ENCODE peak calls at places on chromosome X, in eight cellular contexts. F is left lung, R is aorta, D is neuronal stem cell, T is SJSA1, M is osteoblast, S is sigmoid colon, A is transverse colon. P is an unnamed sample.

GRCh38 chrX:37986893-37987292 is 19.5 kb upstream of the SYTL5 start:
- DNase-seq in S (no peak), F (no peak), M (no peak), A (no peak), T (no peak), D (no peak), R (no peak), P (no peak)

GRCh38 chrX:2401201-2401589 is 99.6 kb downstream of the DHRSX start:
- DNase-seq in F (no peak), D (peak), A (no peak), R (no peak), S (no peak), T (no peak), M (no peak), P (no peak)

GRCh38 chrX:40100141-40100536 is 2.4 kb upstream of the BCOR start:
- DNase-seq in A (peak), S (no peak), M (peak), R (no peak), F (no peak), D (no peak), T (no peak), P (peak)

GRCh38 chrX:95040104-95040503 is 1366.1 kb downstream of the FAM133A start:
- DNase-seq in S (no peak), M (no peak), F (no peak), T (no peak), D (no peak), R (no peak), A (no peak), P (no peak)

GRCh38 chrX:40068048-40068447 is 29.7 kb downstream of the BCOR start:
- DNase-seq in A (no peak), M (no peak), R (no peak), F (no peak), D (no peak), S (no peak), T (no peak), P (no peak)

GRCh38 chrX:110318664-110318968 is 731 bp upstream of the AMMECR1 start:
- DNase-seq in S (no peak), T (no peak), M (no peak), A (no peak), F (no peak), D (no peak), R (no peak), P (no peak)

GRCh38 chrX:50736651-50737050 is 77.3 kb downstream of the SHROOM4 start:
- DNase-seq in D (no peak), S (no peak), F (no peak), M (no peak), T (no peak), R (no peak), A (no peak), P (no peak)

GRCh38 chrX:84933956-84934556 is 69.6 kb upstream of the APOOL start:
- DNase-seq in R (no peak), S (no peak), F (no peak), A (no peak), D (no peak), T (no peak), M (no peak), P (no peak)

GRCh38 chrX:120755066-120755846 is 120.4 kb downstream of the CT47B1 start:
- DNase-seq in A (peak), M (no peak), R (no peak), S (no peak), F (no peak), D (no peak), T (no peak), P (no peak)

GRCh38 chrX:63930140-63930539 is 145.1 kb upstream of the ARHGEF9 start:
- DNase-seq in F (no peak), S (no peak), M (no peak), R (no peak), D (peak), T (no peak), A (no peak), P (no peak)

GRCh38 chrX:101287402-101287801 is 3.7 kb downstream of the TAF7L start:
- DNase-seq in F (no peak), R (no peak), S (no peak), D (peak), M (peak), A (no peak), T (no peak), P (no peak)

GRCh38 chrX:74521961-74522833 is 92.2 kb downstream of the RLIM start:
- DNase-seq in D (no peak), M (no peak), A (no peak), R (no peak), S (peak), F (no peak), T (no peak), P (peak)

GRCh38 chrX:9456250-9457074 is 8.4 kb upstream of the TBL1X start:
- DNase-seq in A (no peak), T (no peak), M (no peak), S (no peak), F (no peak), R (no peak), D (no peak), P (no peak)

GRCh38 chrX:154327026-154327820 is 31.6 kb downstream of the TKTL1 start:
- DNase-seq in T (no peak), A (peak), M (peak), R (no peak), D (no peak), F (no peak), S (no peak), P (no peak)

GRCh38 chrX:42725196-42725595 is 52.8 kb downstream of the PPP1R2C start:
- DNase-seq in A (no peak), T (no peak), M (no peak), D (no peak), R (no peak), F (no peak), S (no peak), P (no peak)

GRCh38 chrX:650801-651200 is 20.2 kb downstream of the SHOX start:
- DNase-seq in M (peak), A (no peak), R (no peak), F (no peak), D (no peak), S (no peak), T (no peak), P (no peak)

GRCh38 chrX:154505726-154506125 is 10.3 kb downstream of the FAM3A start:
- DNase-seq in A (no peak), M (peak), T (no peak), F (no peak), R (no peak), S (no peak), D (no peak), P (no peak)

GRCh38 chrX:397575-397974 is 10.9 kb upstream of the PPP2R3B start:
- DNase-seq in F (no peak), T (no peak), D (peak), M (peak), S (no peak), R (no peak), A (no peak), P (peak)

GRCh38 chrX:115576676-115577075 is 15.7 kb downstream of the PLS3 start:
- DNase-seq in D (no peak), A (no peak), T (no peak), F (no peak), S (no peak), M (no peak), R (no peak), P (no peak)

GRCh38 chrX:129650183-129650689 is 4.5 kb downstream of the APLN start:
- DNase-seq in S (no peak), R (no peak), F (no peak), A (no peak), M (peak), T (no peak), D (no peak), P (no peak)

GRCh38 chrX:51893931-51894696 is 691 bp downstream of the MAGED1 start:
- DNase-seq in D (peak), M (no peak), A (no peak), R (peak), F (no peak), T (no peak), S (peak), P (peak)

GRCh38 chrX:70664726-70665125 is 220.1 kb downstream of the DLG3 start:
- DNase-seq in R (no peak), S (no peak), M (peak), A (no peak), T (no peak), D (peak), F (no peak), P (no peak)

GRCh38 chrX:132614297-132614696 is 125.5 kb upstream of the MBNL3 start:
- DNase-seq in S (no peak), R (no peak), D (no peak), F (no peak), A (no peak), T (no peak), M (no peak), P (no peak)

GRCh38 chrX:54808109-54808604 is 612 bp downstream of the MAGED2 start:
- DNase-seq in A (peak), S (peak), M (peak), R (peak), D (peak), F (peak), T (peak), P (peak)

GRCh38 chrX:3175659-3176438 is 134.6 kb downstream of the ARSF start:
- DNase-seq in F (no peak), T (no peak), D (no peak), R (no peak), M (peak), A (no peak), S (no peak), P (no peak)

GRCh38 chrX:24426340-24426913 is 38.7 kb upstream of the PDK3 start:
- DNase-seq in A (no peak), F (no peak), S (no peak), T (no peak), M (no peak), D (no peak), R (no peak), P (no peak)
- H3K27ac ChIP-seq in A (peak), F (no peak), S (peak), T (no peak), M (no peak), D (no peak), R (no peak), P (no peak)

GRCh38 chrX:19097553-19097952 is 24.7 kb downstream of the ADGRG2 start:
- DNase-seq in A (no peak), M (no peak), R (no peak), T (no peak), F (no peak), D (no peak), S (no peak), P (no peak)

GRCh38 chrX:19089555-19090040 is 32.7 kb downstream of the ADGRG2 start:
- DNase-seq in T (no peak), R (no peak), D (no peak), F (no peak), S (no peak), A (no peak), M (no peak), P (no peak)

GRCh38 chrX:19091596-19091995 is 30.7 kb downstream of the ADGRG2 start:
- DNase-seq in A (no peak), M (no peak), T (no peak), F (no peak), R (no peak), S (no peak), D (no peak), P (no peak)

GRCh38 chrX:19094654-19095053 is 27.6 kb downstream of the ADGRG2 start:
- DNase-seq in R (no peak), M (no peak), D (no peak), S (no peak), T (no peak), A (no peak), F (no peak), P (peak)
- H3K27ac ChIP-seq in R (no peak), M (no peak), D (no peak), S (no peak), T (no peak), A (no peak), F (no peak), P (no peak)

GRCh38 chrX:33161829-33162228 is 49.5 kb downstream of the DMD start:
- DNase-seq in D (no peak), M (no peak), R (no peak), F (no peak), T (no peak), S (no peak), A (no peak), P (no peak)

GRCh38 chrX:33160273-33160672 is 51.1 kb downstream of the DMD start:
- DNase-seq in A (no peak), M (no peak), D (no peak), R (no peak), T (no peak), S (no peak), F (no peak), P (no peak)

DNA sequence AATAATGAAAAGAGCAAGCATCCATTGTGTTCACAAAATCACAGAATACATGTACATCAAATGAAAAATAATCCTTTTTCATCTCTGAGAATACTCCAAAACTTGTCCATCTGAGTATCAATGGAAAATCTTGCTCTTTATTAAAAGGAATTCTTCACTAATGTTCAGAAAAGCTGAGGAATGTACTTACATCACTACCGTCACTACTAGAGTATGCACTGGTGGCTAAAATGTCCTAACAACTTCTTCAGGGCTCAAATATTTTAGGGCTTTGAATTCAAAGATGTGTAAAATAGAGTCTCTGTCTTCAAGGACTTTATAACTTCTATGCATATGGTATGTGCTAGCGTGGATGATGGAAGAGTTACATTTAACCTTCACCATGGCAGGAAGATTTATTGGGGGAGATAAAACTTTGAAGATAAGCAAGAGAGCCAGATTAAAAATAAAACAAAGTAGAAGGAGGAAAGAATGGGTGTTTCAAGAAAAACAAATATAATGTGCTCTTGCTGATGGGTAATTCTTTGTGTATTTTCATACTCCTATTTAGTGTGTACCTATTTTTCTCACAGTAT is 55.1 kb downstream of the DMD start:
- DNase-seq in R (no peak), M (no peak), A (no peak), D (no peak), F (no peak), S (no peak), T (no peak), P (no peak)
- H3K27ac ChIP-seq in R (no peak), M (no peak), A (no peak), D (no peak), F (no peak), S (no peak), T (no peak), P (no peak)

GRCh38 chrX:23504895-23505294 is 162.4 kb upstream of the PRDX4 start:
- DNase-seq in D (no peak), F (no peak), T (no peak), M (no peak), S (no peak), A (no peak), R (no peak), P (no peak)
- H3K27ac ChIP-seq in D (no peak), F (no peak), T (no peak), M (no peak), S (no peak), A (no peak), R (no peak), P (peak)

GRCh38 chrX:47204970-47205369 is 11.3 kb downstream of the UBA1 start:
- DNase-seq in D (no peak), R (no peak), T (no peak), M (peak), S (no peak), F (no peak), A (no peak), P (no peak)
- H3K27ac ChIP-seq in D (no peak), R (no peak), T (no peak), M (no peak), S (no peak), F (no peak), A (no peak), P (no peak)

DNA sequence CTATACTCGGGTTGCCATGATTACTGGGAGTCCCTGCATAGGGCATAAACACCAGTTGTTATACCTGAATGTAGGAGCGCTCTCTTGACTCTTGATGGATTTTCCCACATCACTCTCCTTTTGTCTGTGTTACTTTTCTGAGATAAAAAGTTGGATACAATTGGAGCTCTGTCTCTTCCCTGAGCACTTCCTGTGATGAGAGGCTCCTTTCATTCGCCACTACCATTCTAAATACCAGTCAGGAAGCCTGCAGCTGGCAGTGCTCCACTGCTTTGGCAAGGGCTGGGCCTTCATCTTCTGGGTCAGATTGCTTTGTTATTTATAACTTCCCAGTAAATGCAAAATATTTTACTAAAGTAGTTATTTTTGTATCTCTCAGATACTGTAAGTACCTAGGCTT is 13.9 kb downstream of the TCEANC start:
- DNase-seq in T (no peak), S (no peak), D (no peak), A (no peak), R (no peak), F (no peak), M (peak), P (no peak)
- H3K27ac ChIP-seq in T (no peak), S (no peak), D (no peak), A (no peak), R (no peak), F (no peak), M (no peak), P (no peak)

GRCh38 chrX:72349190-72349589 is 43.5 kb upstream of the CITED1 start:
- DNase-seq in S (no peak), A (no peak), R (no peak), T (no peak), D (no peak), M (no peak), F (no peak), P (no peak)
- H3K27ac ChIP-seq in S (no peak), A (no peak), R (no peak), T (no peak), D (no peak), M (no peak), F (no peak), P (no peak)

GRCh38 chrX:11760958-11761357 is 2.9 kb downstream of the MSL3 start:
- DNase-seq in M (no peak), T (no peak), F (no peak), S (no peak), R (no peak), D (no peak), A (no peak), P (no peak)
- H3K27ac ChIP-seq in M (no peak), T (no peak), F (no peak), S (no peak), R (no peak), D (no peak), A (peak), P (no peak)

DNA sequence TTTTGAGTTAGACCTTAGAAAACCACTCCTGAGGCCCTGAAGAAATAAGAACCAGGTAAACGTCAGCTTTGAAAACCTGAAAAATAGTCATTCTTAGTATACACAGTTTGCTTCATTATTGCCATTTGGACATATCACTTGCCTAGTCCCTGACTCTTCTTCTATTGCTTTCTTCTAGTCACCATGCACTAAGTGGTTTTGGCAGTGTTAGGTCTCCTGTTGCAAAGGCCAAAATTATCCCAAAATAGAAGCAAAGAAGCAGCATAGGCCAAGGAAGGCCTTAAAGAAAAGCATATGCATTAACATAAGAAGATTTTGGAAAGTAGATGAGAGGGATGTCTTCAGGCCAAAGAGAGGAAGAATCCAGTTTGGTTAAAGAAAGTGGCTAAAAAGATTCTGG is 24.1 kb upstream of the SMPX start:
- DNase-seq in T (no peak), F (no peak), D (no peak), S (no peak), R (no peak), A (no peak), M (no peak), P (no peak)
- H3K27ac ChIP-seq in T (no peak), F (no peak), D (no peak), S (no peak), R (no peak), A (no peak), M (no peak), P (no peak)

GRCh38 chrX:72100824-72101351 is 30.8 kb downstream of the RTL5 start:
- DNase-seq in T (no peak), F (peak), A (peak), S (no peak), D (no peak), R (no peak), M (no peak), P (no peak)
- H3K27ac ChIP-seq in T (no peak), F (peak), A (no peak), S (peak), D (no peak), R (no peak), M (no peak), P (no peak)

P was measured in right cardiac atrium.